ENCODE peak calls at places on chromosomes 1 and 21, in four cellular contexts. One of them, this sample, is unnamed.

GRCh38 chr21:31156662-31157061 is 118.4 kb upstream of the KRTAP19-8 start:
- DNase-seq in H1: no peak
- DNase-seq in GM12878: no peak
- DNase-seq in HepG2: no peak
- DNase-seq in this sample: no peak

GRCh38 chr1:166489670-166490436 is 323.1 kb upstream of the FAM78B start:
- DNase-seq in GM12878: peak; percentile 60
- DNase-seq in H1: no peak
- DNase-seq in HepG2: peak; percentile 31
- DNase-seq in this sample: no peak

GRCh38 chr1:31937300-31938183 is 626 bp downstream of the PTP4A2 start:
- DNase-seq in HepG2: peak; percentile 39
- DNase-seq in H1: peak; percentile 68
- DNase-seq in GM12878: no peak
- DNase-seq in this sample: no peak

GRCh38 chr21:31732891-31733520 is 1.1 kb upstream of the SCAF4 start:
- DNase-seq in H1: peak; percentile 57
- DNase-seq in HepG2: peak; percentile 15
- DNase-seq in GM12878: no peak
- DNase-seq in this sample: peak; percentile 56

GRCh38 chr1:39671793-39672550 is at the start of gene NT5C1A:
- DNase-seq in GM12878: no peak
- DNase-seq in H1: peak; percentile 70
- DNase-seq in HepG2: no peak
- DNase-seq in this sample: no peak

GRCh38 chr1:91523462-91523861 is 22.8 kb downstream of the CDC7 start:
- DNase-seq in H1: no peak
- DNase-seq in GM12878: peak; percentile 47
- DNase-seq in HepG2: no peak
- DNase-seq in this sample: no peak

GRCh38 chr1:179728266-179728665 is 14.8 kb upstream of the FAM163A start:
- DNase-seq in GM12878: no peak
- DNase-seq in H1: no peak
- DNase-seq in HepG2: no peak
- DNase-seq in this sample: no peak

GRCh38 chr1:11558286-11558685 is 79.3 kb downstream of the DISP3 start:
- DNase-seq in HepG2: no peak
- DNase-seq in H1: no peak
- DNase-seq in GM12878: no peak
- DNase-seq in this sample: no peak

GRCh38 chr1:32321712-32322291 is 14.2 kb downstream of the MARCKSL1 start:
- DNase-seq in GM12878: no peak
- DNase-seq in H1: no peak
- DNase-seq in HepG2: peak; percentile 86
- DNase-seq in this sample: no peak

GRCh38 chr1:43636006-43636641 is 13.8 kb upstream of the KDM4A start:
- DNase-seq in GM12878: no peak
- DNase-seq in HepG2: no peak
- DNase-seq in H1: no peak
- DNase-seq in this sample: no peak

GRCh38 chr1:201346337-201346939 is 31.0 kb downstream of the TNNT2 start:
- DNase-seq in HepG2: peak; percentile 23
- DNase-seq in H1: peak; percentile 80
- DNase-seq in GM12878: no peak
- DNase-seq in this sample: peak; percentile 81

GRCh38 chr1:64962447-64962846 is 3.9 kb downstream of the JAK1 start:
- DNase-seq in H1: no peak
- DNase-seq in HepG2: no peak
- DNase-seq in GM12878: no peak
- DNase-seq in this sample: no peak

GRCh38 chr1:44361478-44361877 is 6.4 kb upstream of the ERI3 start:
- DNase-seq in H1: no peak
- DNase-seq in GM12878: no peak
- DNase-seq in HepG2: no peak
- DNase-seq in this sample: no peak

GRCh38 chr1:1084028-1084371 is 9.9 kb upstream of the RNF223 start:
- DNase-seq in HepG2: no peak
- DNase-seq in GM12878: no peak
- DNase-seq in H1: no peak
- DNase-seq in this sample: no peak

GRCh38 chr1:229664133-229664689 is 38.2 kb downstream of the URB2 start:
- DNase-seq in H1: no peak
- DNase-seq in GM12878: peak; percentile 69
- DNase-seq in HepG2: no peak
- DNase-seq in this sample: no peak

DNA sequence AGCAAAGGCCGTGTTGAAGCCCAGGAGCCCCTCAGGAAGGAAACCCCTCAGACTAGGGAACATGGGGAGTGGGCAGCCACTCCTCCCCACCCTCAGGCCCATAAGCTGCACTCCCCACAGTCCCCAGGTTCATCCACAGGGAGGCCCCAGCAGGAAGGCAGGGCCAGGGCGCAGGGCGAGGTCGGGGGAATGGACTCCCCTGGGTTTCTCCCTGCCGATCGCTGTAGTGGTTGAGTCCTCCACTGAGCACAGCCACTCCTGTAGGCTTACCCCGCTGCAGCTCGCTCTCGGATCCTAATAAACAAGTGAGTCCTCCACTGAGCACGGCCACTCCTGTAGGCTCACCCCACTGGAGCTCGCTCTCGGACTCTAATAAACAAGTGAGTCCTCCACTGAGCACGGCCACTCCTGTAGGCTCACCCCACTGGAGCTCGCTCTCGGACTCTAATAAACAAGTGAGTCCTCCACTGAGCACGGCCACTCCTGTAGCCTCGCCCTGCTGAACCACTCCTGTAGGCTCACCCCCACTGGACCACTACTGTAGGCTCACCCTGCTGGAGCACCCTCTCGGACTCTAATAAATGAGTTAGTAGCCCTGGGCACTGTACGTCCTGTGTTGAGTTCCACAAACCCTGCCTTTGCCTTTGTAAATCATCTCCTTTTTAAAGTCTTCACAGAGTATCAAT is 16.2 kb upstream of the COL18A1 start:
- DNase-seq in H1: no peak
- DNase-seq in GM12878: no peak
- DNase-seq in HepG2: no peak
- DNase-seq in this sample: no peak
- TF ChIP-seq SUZ12 in H1: no peak
- TF ChIP-seq SUZ12 in GM12878: no peak
- TF ChIP-seq SUZ12 in HepG2: no peak
- TF ChIP-seq SUZ12 in this sample: no peak

GRCh38 chr1:58870298-58870676 is 86.4 kb upstream of the JUN start:
- DNase-seq in GM12878: no peak
- DNase-seq in HepG2: no peak
- DNase-seq in H1: no peak
- DNase-seq in this sample: no peak
- TF ChIP-seq YY1 in GM12878: no peak
- TF ChIP-seq YY1 in HepG2: no peak
- TF ChIP-seq YY1 in H1: no peak
- TF ChIP-seq YY1 in this sample: no peak

GRCh38 chr21:44296103-44296519 is 3.7 kb upstream of the PFKL start:
- DNase-seq in GM12878: no peak
- DNase-seq in H1: no peak
- DNase-seq in HepG2: no peak
- DNase-seq in this sample: no peak

GRCh38 chr21:44296916-44297315 is 2.9 kb upstream of the PFKL start:
- DNase-seq in HepG2: no peak
- DNase-seq in GM12878: no peak
- DNase-seq in H1: no peak
- DNase-seq in this sample: no peak

GRCh38 chr21:44295163-44295601 is 4.7 kb upstream of the PFKL start:
- DNase-seq in GM12878: no peak
- DNase-seq in HepG2: no peak
- DNase-seq in H1: no peak
- DNase-seq in this sample: no peak

GRCh38 chr21:44294391-44295162 is 5.3 kb upstream of the PFKL start:
- DNase-seq in HepG2: no peak
- DNase-seq in H1: no peak
- DNase-seq in GM12878: no peak
- DNase-seq in this sample: no peak

GRCh38 chr21:44295646-44296045 is 4.2 kb upstream of the PFKL start:
- DNase-seq in GM12878: no peak
- DNase-seq in H1: no peak
- DNase-seq in HepG2: no peak
- DNase-seq in this sample: no peak
- H3K4me1 ChIP-seq in GM12878: peaks cover 36% of the 10 kb centered on the region
- H3K4me1 ChIP-seq in H1: peaks cover under 1% of the 10 kb centered on the region
- H3K4me1 ChIP-seq in HepG2: peaks cover 43% of the 10 kb centered on the region
- H3K4me1 ChIP-seq in this sample: peaks cover 31% of the 10 kb centered on the region

DNA sequence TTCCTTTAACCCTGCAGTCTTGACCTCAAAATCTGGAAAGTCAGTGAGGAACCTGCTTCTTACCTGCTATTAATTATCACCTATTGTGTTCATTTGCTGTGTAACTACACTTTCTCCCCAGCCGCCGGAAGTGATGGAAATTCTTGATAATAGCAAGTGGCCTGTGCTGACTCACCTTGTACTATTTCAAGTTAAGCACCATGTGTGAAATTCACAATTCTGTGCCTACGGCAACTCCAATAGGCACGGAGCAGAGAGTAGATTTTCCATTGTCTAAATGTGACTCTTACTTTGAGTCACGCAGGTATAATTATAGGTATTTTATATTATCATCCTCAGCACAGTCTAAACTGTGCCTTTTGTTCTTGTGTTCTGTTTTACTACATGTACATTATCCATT is 466.8 kb downstream of the KIF26B start:
- DNase-seq in H1: no peak
- DNase-seq in HepG2: no peak
- DNase-seq in GM12878: no peak
- DNase-seq in this sample: no peak
- TF ChIP-seq SUZ12 in H1: no peak
- TF ChIP-seq SUZ12 in HepG2: no peak
- TF ChIP-seq SUZ12 in GM12878: no peak
- TF ChIP-seq SUZ12 in this sample: no peak

GRCh38 chr1:55503663-55504305 is 288.6 kb upstream of the USP24 start:
- DNase-seq in GM12878: no peak
- DNase-seq in H1: no peak
- DNase-seq in HepG2: no peak
- DNase-seq in this sample: no peak
- TF ChIP-seq YY1 in GM12878: no peak
- TF ChIP-seq YY1 in H1: no peak
- TF ChIP-seq YY1 in HepG2: no peak
- TF ChIP-seq YY1 in this sample: no peak

DNA sequence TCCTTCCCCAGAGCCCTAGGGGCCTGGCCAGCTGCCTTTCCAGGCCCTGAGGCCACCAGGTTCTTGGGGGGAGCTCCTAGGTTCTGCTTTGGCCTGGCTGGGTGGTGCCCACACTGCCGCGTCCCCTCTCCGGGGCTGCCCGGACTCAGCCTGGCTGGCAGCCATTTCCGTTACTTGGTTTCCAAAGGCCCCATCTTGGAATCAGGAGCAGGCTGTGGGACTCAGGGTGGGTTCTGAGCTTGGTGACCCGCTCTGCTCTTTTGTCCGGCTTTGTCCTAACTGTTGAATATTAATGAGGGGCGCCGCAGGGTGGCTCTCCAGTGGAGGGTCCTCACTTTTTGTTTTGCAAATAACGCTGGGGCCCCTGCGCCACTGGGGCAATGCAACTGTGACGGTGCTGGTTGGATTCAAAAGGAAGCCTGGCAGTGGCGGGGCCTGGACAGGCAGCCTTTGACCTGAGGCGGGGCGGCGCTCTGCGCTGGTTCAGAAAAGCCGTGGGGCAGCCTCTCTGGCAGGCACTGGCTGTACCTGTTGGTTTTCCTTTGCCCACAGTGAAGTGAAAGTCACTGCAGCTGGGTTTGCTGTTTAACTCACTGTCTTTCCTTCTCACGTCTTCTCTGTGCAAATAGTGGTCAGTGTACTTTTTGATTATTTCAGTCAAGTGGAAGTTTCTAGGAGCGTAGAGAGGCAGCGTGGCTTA is 20.2 kb downstream of the SKI start:
- DNase-seq in H1: peak; percentile 90
- DNase-seq in GM12878: no peak
- DNase-seq in HepG2: peak; percentile 65
- DNase-seq in this sample: peak; percentile 93
- H3K4me1 ChIP-seq in H1: peaks cover 46% of the 10 kb centered on the region
- H3K4me1 ChIP-seq in GM12878: peaks cover 10% of the 10 kb centered on the region
- H3K4me1 ChIP-seq in HepG2: peaks cover 73% of the 10 kb centered on the region
- H3K4me1 ChIP-seq in this sample: peaks cover 25% of the 10 kb centered on the region

GRCh38 chr1:24010650-24011049 is 30.5 kb upstream of the SRSF10 start:
- DNase-seq in GM12878: no peak
- DNase-seq in H1: no peak
- DNase-seq in HepG2: no peak
- DNase-seq in this sample: no peak

GRCh38 chr1:24005163-24005562 is 25.0 kb upstream of the SRSF10 start:
- DNase-seq in HepG2: no peak
- DNase-seq in GM12878: no peak
- DNase-seq in H1: no peak
- DNase-seq in this sample: no peak

GRCh38 chr1:24007079-24007478 is 27.0 kb upstream of the SRSF10 start:
- DNase-seq in HepG2: no peak
- DNase-seq in H1: no peak
- DNase-seq in GM12878: no peak
- DNase-seq in this sample: no peak

GRCh38 chr1:24004132-24004531 is 24.0 kb upstream of the SRSF10 start:
- DNase-seq in H1: no peak
- DNase-seq in HepG2: no peak
- DNase-seq in GM12878: no peak
- DNase-seq in this sample: no peak

GRCh38 chr1:24009406-24009805 is 29.3 kb upstream of the SRSF10 start:
- DNase-seq in GM12878: no peak
- DNase-seq in H1: no peak
- DNase-seq in HepG2: peak; percentile 76
- DNase-seq in this sample: no peak
- TF ChIP-seq SUZ12 in GM12878: no peak
- TF ChIP-seq SUZ12 in H1: no peak
- TF ChIP-seq SUZ12 in HepG2: no peak
- TF ChIP-seq SUZ12 in this sample: no peak

GRCh38 chr1:30385246-30385940 is 338.0 kb downstream of the MATN1 start:
- DNase-seq in H1: no peak
- DNase-seq in HepG2: no peak
- DNase-seq in GM12878: no peak
- DNase-seq in this sample: no peak

GRCh38 chr1:30384286-30385245 is 338.8 kb downstream of the MATN1 start:
- DNase-seq in GM12878: no peak
- DNase-seq in HepG2: no peak
- DNase-seq in H1: no peak
- DNase-seq in this sample: no peak

GRCh38 chr1:30388386-30388785 is 335.0 kb downstream of the MATN1 start:
- DNase-seq in HepG2: no peak
- DNase-seq in H1: no peak
- DNase-seq in GM12878: no peak
- DNase-seq in this sample: no peak

GRCh38 chr1:30383131-30383793 is 340.1 kb downstream of the MATN1 start:
- DNase-seq in HepG2: no peak
- DNase-seq in GM12878: no peak
- DNase-seq in H1: no peak
- DNase-seq in this sample: no peak

GRCh38 chr1:30386145-30386926 is 337.0 kb downstream of the MATN1 start:
- DNase-seq in HepG2: peak; percentile 7
- DNase-seq in H1: no peak
- DNase-seq in GM12878: no peak
- DNase-seq in this sample: no peak
- TF ChIP-seq YY1 in HepG2: no peak
- TF ChIP-seq YY1 in H1: no peak
- TF ChIP-seq YY1 in GM12878: no peak
- TF ChIP-seq YY1 in this sample: no peak